ENCODE peak calls at places on chromosomes 16 and 17, in six cellular contexts. B is heart left ventricle; U is D721Med; V is HTR-8/SVneo; F is naive thymus-derived CD8-positive, alpha-beta T cell; R is epithelial cell of esophagus. C is an unnamed sample.

GRCh38 chr17:36673637-36674277 is 72.4 kb downstream of the MRM1 start:
- DNase-seq in B (no peak), U (no peak), V (no peak), F (no peak), R (no peak), C (no peak)

GRCh38 chr17:73595068-73595865 is 49.0 kb downstream of the SDK2 start:
- DNase-seq in B (peak; percentile 25), U (peak; percentile 86), V (peak; percentile 29), F (peak; percentile 47), R (peak; percentile 36), C (peak; percentile 32)

GRCh38 chr17:73342057-73342522 is 30.3 kb upstream of the CDC42EP4 start:
- DNase-seq in B (peak; percentile 70), U (no peak), V (peak; percentile 89), F (no peak), R (peak; percentile 84), C (peak; percentile 86)

GRCh38 chr17:39105705-39106104 is 45.7 kb downstream of the PLXDC1 start:
- DNase-seq in B (no peak), U (no peak), V (no peak), F (no peak), R (no peak), C (no peak)

GRCh38 chr17:81245024-81245664 is 6.0 kb downstream of the NDUFAF8 start:
- DNase-seq in B (no peak), U (no peak), V (no peak), F (no peak), R (no peak), C (no peak)

GRCh38 chr17:37131064-37131463 is 182.3 kb downstream of the AATF start:
- DNase-seq in B (no peak), U (no peak), V (no peak), F (no peak), R (no peak), C (no peak)

GRCh38 chr16:67375161-67375560 is 18.1 kb downstream of the TPPP3 start:
- DNase-seq in B (no peak), U (no peak), V (no peak), F (no peak), R (no peak), C (no peak)

GRCh38 chr17:9016941-9017552 is 4.3 kb upstream of the NTN1 start:
- DNase-seq in B (no peak), U (no peak), V (no peak), F (no peak), R (no peak), C (no peak)

GRCh38 chr17:3558603-3559269 is 1.1 kb upstream of the TRPV3 start:
- DNase-seq in B (no peak), U (no peak), V (no peak), F (no peak), R (peak; percentile 99), C (peak; percentile 94)

C was measured in bronchial epithelial cell.